ENCODE peak calls at places on chromosomes 16 and 17, in four cellular contexts. One of them, this sample, is unnamed.

GRCh38 chr17:21189361-21189760 is 24.6 kb downstream of the TMEM11 start:
- DNase-seq in stimulated activated CD8-positive, alpha-beta memory T cell treated with anti-CD3 and anti-CD28 coated beads, Interleukin-15, amount 100 ng/mL, for 1 hour: no peak
- DNase-seq in activated CD8-positive, alpha-beta memory T cell treated with anti-CD3 and anti-CD28 coated beads for 24 hours: no peak
- DNase-seq in NCI-H1092: no peak
- DNase-seq in this sample: no peak

GRCh38 chr16:79327836-79328235 is 272.7 kb downstream of the MAF start:
- DNase-seq in stimulated activated CD8-positive, alpha-beta memory T cell treated with anti-CD3 and anti-CD28 coated beads, Interleukin-15, amount 100 ng/mL, for 1 hour: no peak
- DNase-seq in activated CD8-positive, alpha-beta memory T cell treated with anti-CD3 and anti-CD28 coated beads for 24 hours: no peak
- DNase-seq in NCI-H1092: no peak
- DNase-seq in this sample: no peak

GRCh38 chr17:66665194-66665593 is 169.7 kb upstream of the CACNG5 start:
- DNase-seq in stimulated activated CD8-positive, alpha-beta memory T cell treated with anti-CD3 and anti-CD28 coated beads, Interleukin-15, amount 100 ng/mL, for 1 hour: no peak
- DNase-seq in activated CD8-positive, alpha-beta memory T cell treated with anti-CD3 and anti-CD28 coated beads for 24 hours: no peak
- DNase-seq in NCI-H1092: no peak
- DNase-seq in this sample: no peak

GRCh38 chr16:79163666-79164377 is 436.7 kb downstream of the MAF start:
- DNase-seq in stimulated activated CD8-positive, alpha-beta memory T cell treated with anti-CD3 and anti-CD28 coated beads, Interleukin-15, amount 100 ng/mL, for 1 hour: no peak
- DNase-seq in activated CD8-positive, alpha-beta memory T cell treated with anti-CD3 and anti-CD28 coated beads for 24 hours: no peak
- DNase-seq in NCI-H1092: no peak
- DNase-seq in this sample: no peak

GRCh38 chr17:42325026-42325425 is 36.7 kb downstream of the STAT5A start:
- DNase-seq in stimulated activated CD8-positive, alpha-beta memory T cell treated with anti-CD3 and anti-CD28 coated beads, Interleukin-15, amount 100 ng/mL, for 1 hour: no peak
- DNase-seq in activated CD8-positive, alpha-beta memory T cell treated with anti-CD3 and anti-CD28 coated beads for 24 hours: no peak
- DNase-seq in NCI-H1092: no peak
- DNase-seq in this sample: no peak

GRCh38 chr16:69328854-69329316 is 1.5 kb downstream of the PDF start:
- DNase-seq in stimulated activated CD8-positive, alpha-beta memory T cell treated with anti-CD3 and anti-CD28 coated beads, Interleukin-15, amount 100 ng/mL, for 1 hour: no peak
- DNase-seq in activated CD8-positive, alpha-beta memory T cell treated with anti-CD3 and anti-CD28 coated beads for 24 hours: peak; percentile 62
- DNase-seq in NCI-H1092: no peak
- DNase-seq in this sample: no peak

GRCh38 chr16:85202631-85203461 is 90.6 kb upstream of the CIBAR2 start:
- DNase-seq in stimulated activated CD8-positive, alpha-beta memory T cell treated with anti-CD3 and anti-CD28 coated beads, Interleukin-15, amount 100 ng/mL, for 1 hour: no peak
- DNase-seq in activated CD8-positive, alpha-beta memory T cell treated with anti-CD3 and anti-CD28 coated beads for 24 hours: no peak
- DNase-seq in NCI-H1092: no peak
- DNase-seq in this sample: no peak

GRCh38 chr17:77126519-77126918 is 14.2 kb upstream of the SEC14L1 start:
- DNase-seq in stimulated activated CD8-positive, alpha-beta memory T cell treated with anti-CD3 and anti-CD28 coated beads, Interleukin-15, amount 100 ng/mL, for 1 hour: no peak
- DNase-seq in activated CD8-positive, alpha-beta memory T cell treated with anti-CD3 and anti-CD28 coated beads for 24 hours: no peak
- DNase-seq in NCI-H1092: peak; percentile 67
- DNase-seq in this sample: no peak

GRCh38 chr17:79005063-79005861 is 4.3 kb downstream of the CANT1 start:
- DNase-seq in stimulated activated CD8-positive, alpha-beta memory T cell treated with anti-CD3 and anti-CD28 coated beads, Interleukin-15, amount 100 ng/mL, for 1 hour: no peak
- DNase-seq in activated CD8-positive, alpha-beta memory T cell treated with anti-CD3 and anti-CD28 coated beads for 24 hours: no peak
- DNase-seq in NCI-H1092: no peak
- DNase-seq in this sample: no peak

GRCh38 chr17:900336-900735 is 79.2 kb downstream of the NXN start:
- DNase-seq in stimulated activated CD8-positive, alpha-beta memory T cell treated with anti-CD3 and anti-CD28 coated beads, Interleukin-15, amount 100 ng/mL, for 1 hour: no peak
- DNase-seq in activated CD8-positive, alpha-beta memory T cell treated with anti-CD3 and anti-CD28 coated beads for 24 hours: no peak
- DNase-seq in NCI-H1092: no peak
- DNase-seq in this sample: no peak

GRCh38 chr16:68381363-68381724 is 67.0 kb downstream of the SMPD3 start:
- DNase-seq in stimulated activated CD8-positive, alpha-beta memory T cell treated with anti-CD3 and anti-CD28 coated beads, Interleukin-15, amount 100 ng/mL, for 1 hour: no peak
- DNase-seq in activated CD8-positive, alpha-beta memory T cell treated with anti-CD3 and anti-CD28 coated beads for 24 hours: no peak
- DNase-seq in NCI-H1092: no peak
- DNase-seq in this sample: no peak